ENCODE peak calls at places on chromosomes 11 and 22, in eight cellular contexts. B is LHCN-M2; O is activated CD4-positive, alpha-beta T cell treated with anti-CD3 and anti-CD28 coated beads, Interleukin-2, amount 50 U/mL, for 48 hours; L is A673; Y is endodermal cell; C is HT1080; N is RPMI8226; Q is frontal cortex. F is an unnamed sample.

GRCh38 chr11:34262601-34263081 is 95.2 kb downstream of the ABTB2 start:
- DNase-seq in O (no peak), C (no peak), B (no peak), Y (no peak), Q (peak), L (no peak), N (no peak), F (no peak)

GRCh38 chr22:39898997-39899396 is 1.9 kb upstream of the GRAP2 start:
- DNase-seq in Y (no peak), N (no peak), O (no peak), B (no peak), L (peak), Q (no peak), C (no peak), F (no peak)

GRCh38 chr22:26367402-26368245 is 61.4 kb upstream of the ASPHD2 start:
- DNase-seq in B (peak), L (peak), N (peak), O (peak), Q (no peak), C (peak), Y (peak), F (no peak)

GRCh38 chr22:42500164-42500835 is 19.3 kb downstream of the RRP7A start:
- DNase-seq in L (peak), N (peak), O (peak), Y (peak), B (peak), C (no peak), Q (peak), F (no peak)

GRCh38 chr11:17720796-17721171 is 1.4 kb downstream of the MYOD1 start:
- DNase-seq in C (no peak), B (peak), L (peak), O (no peak), Q (no peak), N (no peak), Y (peak), F (no peak)

GRCh38 chr11:132858203-132858602 is 674.1 kb downstream of the OPCML start:
- DNase-seq in L (peak), Y (peak), O (no peak), B (peak), C (peak), N (no peak), Q (no peak), F (no peak)

GRCh38 chr22:22342697-22343602 is 98.4 kb downstream of the VPREB1 start:
- DNase-seq in O (peak), N (peak), Y (peak), Q (no peak), B (no peak), C (peak), L (peak), F (peak)

GRCh38 chr11:113474362-113475159 is 637 bp downstream of the DRD2 start:
- DNase-seq in B (peak), L (peak), C (peak), Y (peak), O (peak), Q (peak), N (peak), F (no peak)

GRCh38 chr11:74015919-74016684 is 7.2 kb upstream of the UCP3 start:
- DNase-seq in C (no peak), B (no peak), Q (no peak), L (no peak), Y (no peak), O (no peak), N (no peak), F (no peak)

GRCh38 chr11:128152796-128153696 is 434.3 kb downstream of the ETS1 start:
- DNase-seq in L (no peak), Y (no peak), N (no peak), C (no peak), O (no peak), Q (no peak), B (no peak), F (no peak)

GRCh38 chr11:34266090-34266912 is 91.5 kb downstream of the ABTB2 start:
- DNase-seq in L (peak), C (peak), B (peak), Q (peak), N (no peak), O (no peak), Y (no peak), F (no peak)

GRCh38 chr11:77069336-77069968 is 2.7 kb downstream of the CAPN5 start:
- DNase-seq in B (no peak), N (no peak), C (no peak), Y (peak), Q (no peak), O (no peak), L (no peak), F (peak)

GRCh38 chr11:87445002-87445401 is 407.3 kb downstream of the TMEM135 start:
- DNase-seq in N (no peak), C (peak), Q (no peak), B (peak), O (no peak), L (no peak), Y (no peak), F (no peak)

GRCh38 chr11:6654281-6655019 is 1.2 kb downstream of the DCHS1 start:
- DNase-seq in C (no peak), Y (no peak), O (no peak), L (no peak), N (no peak), B (no peak), Q (peak), F (no peak)

GRCh38 chr11:133171374-133171773 is 360.9 kb downstream of the OPCML start:
- DNase-seq in L (no peak), Q (no peak), Y (no peak), O (no peak), C (no peak), B (no peak), N (no peak), F (no peak)

GRCh38 chr11:8730697-8731020 is 48.1 kb downstream of the RPL27A start:
- DNase-seq in O (no peak), Y (no peak), Q (no peak), N (no peak), C (no peak), L (no peak), B (no peak), F (no peak)

GRCh38 chr11:69370984-69371709 is 77.2 kb downstream of the MYEOV start:
- DNase-seq in L (no peak), Y (peak), O (no peak), N (no peak), C (no peak), B (no peak), Q (no peak), F (no peak)

GRCh38 chr11:43575931-43576833 is 104.4 kb upstream of the HSD17B12 start:
- DNase-seq in Q (no peak), Y (no peak), N (no peak), L (no peak), B (no peak), C (no peak), O (no peak), F (no peak)

GRCh38 chr22:37907036-37907954 is 1.2 kb downstream of the MICALL1 start:
- DNase-seq in O (no peak), L (no peak), Y (no peak), C (no peak), B (peak), Q (peak), N (no peak), F (no peak)

GRCh38 chr22:49503896-49504521 is 323.7 kb downstream of the BRD1 start:
- DNase-seq in B (no peak), O (no peak), Y (peak), N (no peak), L (no peak), Q (no peak), C (peak), F (no peak)

GRCh38 chr11:44861829-44862545 is 88.7 kb downstream of the TP53I11 start:
- DNase-seq in N (peak), L (peak), O (peak), Q (no peak), Y (peak), B (peak), C (peak), F (no peak)

GRCh38 chr11:113675003-113675471 is 31.1 kb downstream of the TMPRSS5 start:
- DNase-seq in C (peak), L (no peak), O (peak), Q (no peak), Y (peak), N (no peak), B (peak), F (no peak)

GRCh38 chr11:134905513-134905912 is 493.5 kb upstream of the B3GAT1 start:
- DNase-seq in C (no peak), L (no peak), B (no peak), Q (no peak), Y (no peak), O (no peak), N (no peak), F (no peak)

GRCh38 chr11:128511712-128512111 is 75.6 kb downstream of the ETS1 start:
- DNase-seq in Y (no peak), N (no peak), B (no peak), C (no peak), O (no peak), L (no peak), Q (no peak), F (no peak)

GRCh38 chr11:67662806-67663514 is 11.5 kb downstream of the ALDH3B2 start:
- DNase-seq in C (no peak), O (no peak), N (no peak), L (no peak), Q (no peak), Y (peak), B (no peak), F (no peak)

GRCh38 chr22:28411125-28411524 is 268.5 kb downstream of the TTC28 start:
- DNase-seq in L (no peak), Q (no peak), B (no peak), O (no peak), C (no peak), N (no peak), Y (no peak), F (no peak)

GRCh38 chr11:132973686-132974085 is 558.6 kb downstream of the OPCML start:
- DNase-seq in O (no peak), C (no peak), Q (no peak), L (no peak), N (no peak), Y (no peak), B (no peak), F (no peak)

GRCh38 chr11:112025682-112026081 is 474 bp downstream of the DLAT start:
- DNase-seq in O (no peak), C (peak), Q (peak), N (peak), Y (no peak), B (peak), L (peak), F (no peak)

GRCh38 chr11:89660234-89660633 is 49.9 kb upstream of the TRIM77 start:
- DNase-seq in N (no peak), L (no peak), C (no peak), O (no peak), Y (no peak), Q (no peak), B (no peak), F (no peak)

GRCh38 chr11:126152586-126152985 is 58.9 kb downstream of the RPUSD4 start:
- DNase-seq in B (no peak), Y (no peak), O (no peak), N (no peak), L (no peak), C (no peak), Q (no peak), F (no peak)

GRCh38 chr11:130535530-130535929 is 87.1 kb downstream of the ADAMTS15 start:
- DNase-seq in L (no peak), C (no peak), Y (no peak), O (no peak), N (no peak), Q (no peak), B (no peak), F (no peak)

GRCh38 chr11:102410382-102410784 is 42.2 kb downstream of the TMEM123 start:
- DNase-seq in O (no peak), C (peak), B (peak), N (no peak), Y (no peak), Q (no peak), L (peak), F (no peak)

GRCh38 chr11:7612056-7612660 is 61.1 kb downstream of the CYB5R2 start:
- DNase-seq in Y (no peak), Q (no peak), L (no peak), B (no peak), C (no peak), N (no peak), O (no peak), F (no peak)

GRCh38 chr11:69356703-69357457 is 62.9 kb downstream of the MYEOV start:
- DNase-seq in L (no peak), N (no peak), Y (peak), C (no peak), Q (no peak), B (no peak), O (no peak), F (no peak)

GRCh38 chr22:50161508-50162390 is 8.8 kb upstream of the PANX2 start:
- DNase-seq in C (no peak), N (no peak), Y (peak), B (no peak), L (no peak), Q (no peak), O (no peak), F (no peak)

F was measured in NCI-H187 treated with DMSO at 0.1 percent for 48 hours.